ENCODE peak calls at places on chromosomes 13 and 19, in nine cellular contexts. One of them, this sample, is unnamed.

GRCh38 chr19:20470345-20471119 is 95.0 kb downstream of the ZNF737 start:
- DNase-seq in left lung: no peak
- DNase-seq in epithelial cell of prostate: no peak
- DNase-seq in NCI-H82: no peak
- DNase-seq in memory B cell: no peak
- DNase-seq in astrocyte of the spinal cord: no peak
- DNase-seq in anterior cingulate cortex: no peak
- DNase-seq in left colon: no peak
- DNase-seq in astrocyte: no peak
- DNase-seq in this sample: no peak

GRCh38 chr13:107367258-107367657 is 799.3 kb upstream of the ARGLU1 start:
- DNase-seq in left lung: no peak
- DNase-seq in epithelial cell of prostate: no peak
- DNase-seq in NCI-H82: no peak
- DNase-seq in memory B cell: no peak
- DNase-seq in astrocyte of the spinal cord: no peak
- DNase-seq in anterior cingulate cortex: no peak
- DNase-seq in left colon: no peak
- DNase-seq in astrocyte: peak; percentile 25
- DNase-seq in this sample: no peak

GRCh38 chr13:40109324-40109958 is 454.0 kb downstream of the COG6 start:
- DNase-seq in left lung: no peak
- DNase-seq in epithelial cell of prostate: peak; percentile 96
- DNase-seq in NCI-H82: no peak
- DNase-seq in memory B cell: no peak
- DNase-seq in astrocyte of the spinal cord: peak; percentile 92
- DNase-seq in anterior cingulate cortex: no peak
- DNase-seq in left colon: no peak
- DNase-seq in astrocyte: peak; percentile 99
- DNase-seq in this sample: peak; percentile 97

GRCh38 chr13:26787961-26788360 is 27.4 kb upstream of the GPR12 start:
- DNase-seq in left lung: no peak
- DNase-seq in epithelial cell of prostate: no peak
- DNase-seq in NCI-H82: no peak
- DNase-seq in memory B cell: no peak
- DNase-seq in astrocyte of the spinal cord: no peak
- DNase-seq in anterior cingulate cortex: no peak
- DNase-seq in left colon: no peak
- DNase-seq in astrocyte: no peak
- DNase-seq in this sample: no peak

GRCh38 chr13:39787086-39787487 is 131.6 kb downstream of the COG6 start:
- DNase-seq in left lung: no peak
- DNase-seq in epithelial cell of prostate: no peak
- DNase-seq in NCI-H82: no peak
- DNase-seq in memory B cell: no peak
- DNase-seq in astrocyte of the spinal cord: no peak
- DNase-seq in anterior cingulate cortex: no peak
- DNase-seq in left colon: no peak
- DNase-seq in astrocyte: peak; percentile 71
- DNase-seq in this sample: no peak

GRCh38 chr13:80884031-80884785 is 543.3 kb upstream of the SPRY2 start:
- DNase-seq in left lung: no peak
- DNase-seq in epithelial cell of prostate: no peak
- DNase-seq in NCI-H82: no peak
- DNase-seq in memory B cell: no peak
- DNase-seq in astrocyte of the spinal cord: no peak
- DNase-seq in anterior cingulate cortex: no peak
- DNase-seq in left colon: no peak
- DNase-seq in astrocyte: no peak
- DNase-seq in this sample: no peak

GRCh38 chr19:58037927-58038687 is 4.3 kb downstream of the ZSCAN1 start:
- DNase-seq in left lung: no peak
- DNase-seq in epithelial cell of prostate: no peak
- DNase-seq in NCI-H82: peak; percentile 25
- DNase-seq in memory B cell: no peak
- DNase-seq in astrocyte of the spinal cord: no peak
- DNase-seq in anterior cingulate cortex: peak; percentile 9
- DNase-seq in left colon: no peak
- DNase-seq in astrocyte: no peak
- DNase-seq in this sample: no peak

GRCh38 chr19:47587295-47587694 is 14.3 kb upstream of the ZNF541 start:
- DNase-seq in left lung: no peak
- DNase-seq in epithelial cell of prostate: no peak
- DNase-seq in NCI-H82: no peak
- DNase-seq in memory B cell: no peak
- DNase-seq in astrocyte of the spinal cord: no peak
- DNase-seq in anterior cingulate cortex: no peak
- DNase-seq in left colon: no peak
- DNase-seq in astrocyte: peak; percentile 68
- DNase-seq in this sample: no peak

GRCh38 chr19:14440049-14440448 is 6.9 kb downstream of the PKN1 start:
- DNase-seq in left lung: peak; percentile 90
- DNase-seq in epithelial cell of prostate: no peak
- DNase-seq in NCI-H82: no peak
- DNase-seq in memory B cell: peak; percentile 75
- DNase-seq in astrocyte of the spinal cord: no peak
- DNase-seq in anterior cingulate cortex: no peak
- DNase-seq in left colon: peak; percentile 76
- DNase-seq in astrocyte: no peak
- DNase-seq in this sample: no peak

GRCh38 chr13:30125422-30126073 is 181.8 kb downstream of the KATNAL1 start:
- DNase-seq in left lung: peak; percentile 46
- DNase-seq in epithelial cell of prostate: peak; percentile 74
- DNase-seq in NCI-H82: no peak
- DNase-seq in memory B cell: no peak
- DNase-seq in astrocyte of the spinal cord: peak; percentile 91
- DNase-seq in anterior cingulate cortex: no peak
- DNase-seq in left colon: no peak
- DNase-seq in astrocyte: peak; percentile 93
- DNase-seq in this sample: peak; percentile 82

GRCh38 chr13:48667136-48667535 is 13.4 kb downstream of the CYSLTR2 start:
- DNase-seq in left lung: no peak
- DNase-seq in epithelial cell of prostate: no peak
- DNase-seq in NCI-H82: no peak
- DNase-seq in memory B cell: no peak
- DNase-seq in astrocyte of the spinal cord: no peak
- DNase-seq in anterior cingulate cortex: no peak
- DNase-seq in left colon: no peak
- DNase-seq in astrocyte: no peak
- DNase-seq in this sample: no peak

GRCh38 chr19:44573647-44574046 is 39.7 kb upstream of the IGSF23 start:
- DNase-seq in left lung: no peak
- DNase-seq in epithelial cell of prostate: no peak
- DNase-seq in NCI-H82: no peak
- DNase-seq in memory B cell: no peak
- DNase-seq in astrocyte of the spinal cord: no peak
- DNase-seq in anterior cingulate cortex: no peak
- DNase-seq in left colon: no peak
- DNase-seq in astrocyte: no peak
- DNase-seq in this sample: no peak

GRCh38 chr13:110442946-110443632 is 118.4 kb downstream of the RAB20 start:
- DNase-seq in left lung: no peak
- DNase-seq in epithelial cell of prostate: no peak
- DNase-seq in NCI-H82: no peak
- DNase-seq in memory B cell: no peak
- DNase-seq in astrocyte of the spinal cord: peak; percentile 56
- DNase-seq in anterior cingulate cortex: no peak
- DNase-seq in left colon: no peak
- DNase-seq in astrocyte: peak; percentile 41
- DNase-seq in this sample: no peak

GRCh38 chr13:110047511-110047910 is 259.4 kb downstream of the COL4A1 start:
- DNase-seq in left lung: peak; percentile 83
- DNase-seq in epithelial cell of prostate: no peak
- DNase-seq in NCI-H82: no peak
- DNase-seq in memory B cell: no peak
- DNase-seq in astrocyte of the spinal cord: peak; percentile 81
- DNase-seq in anterior cingulate cortex: no peak
- DNase-seq in left colon: no peak
- DNase-seq in astrocyte: peak; percentile 99
- DNase-seq in this sample: no peak

GRCh38 chr13:78609464-78610205 is 6.3 kb upstream of the POU4F1 start:
- DNase-seq in left lung: no peak
- DNase-seq in epithelial cell of prostate: no peak
- DNase-seq in NCI-H82: peak; percentile 60
- DNase-seq in memory B cell: no peak
- DNase-seq in astrocyte of the spinal cord: no peak
- DNase-seq in anterior cingulate cortex: no peak
- DNase-seq in left colon: no peak
- DNase-seq in astrocyte: no peak
- DNase-seq in this sample: no peak

GRCh38 chr13:23477096-23477495 is 43.6 kb upstream of the SACS start:
- DNase-seq in left lung: no peak
- DNase-seq in epithelial cell of prostate: no peak
- DNase-seq in NCI-H82: no peak
- DNase-seq in memory B cell: no peak
- DNase-seq in astrocyte of the spinal cord: no peak
- DNase-seq in anterior cingulate cortex: no peak
- DNase-seq in left colon: no peak
- DNase-seq in astrocyte: peak; percentile 23
- DNase-seq in this sample: no peak

GRCh38 chr13:113220877-113221276 is 11.5 kb downstream of the CUL4A start:
- DNase-seq in left lung: no peak
- DNase-seq in epithelial cell of prostate: no peak
- DNase-seq in NCI-H82: no peak
- DNase-seq in memory B cell: no peak
- DNase-seq in astrocyte of the spinal cord: no peak
- DNase-seq in anterior cingulate cortex: no peak
- DNase-seq in left colon: no peak
- DNase-seq in astrocyte: peak; percentile 8
- DNase-seq in this sample: no peak

GRCh38 chr19:34224996-34225658 is 29.2 kb upstream of the GARRE1 start:
- DNase-seq in left lung: no peak
- DNase-seq in epithelial cell of prostate: no peak
- DNase-seq in NCI-H82: no peak
- DNase-seq in memory B cell: no peak
- DNase-seq in astrocyte of the spinal cord: peak; percentile 61
- DNase-seq in anterior cingulate cortex: no peak
- DNase-seq in left colon: no peak
- DNase-seq in astrocyte: peak; percentile 61
- DNase-seq in this sample: no peak

GRCh38 chr13:110103479-110103878 is 203.5 kb downstream of the COL4A1 start:
- DNase-seq in left lung: no peak
- DNase-seq in epithelial cell of prostate: peak; percentile 46
- DNase-seq in NCI-H82: no peak
- DNase-seq in memory B cell: no peak
- DNase-seq in astrocyte of the spinal cord: no peak
- DNase-seq in anterior cingulate cortex: no peak
- DNase-seq in left colon: no peak
- DNase-seq in astrocyte: peak; percentile 39
- DNase-seq in this sample: peak; percentile 67

GRCh38 chr19:42926781-42927180 is 9.1 kb upstream of the PSG6 start:
- DNase-seq in left lung: no peak
- DNase-seq in epithelial cell of prostate: no peak
- DNase-seq in NCI-H82: no peak
- DNase-seq in memory B cell: no peak
- DNase-seq in astrocyte of the spinal cord: no peak
- DNase-seq in anterior cingulate cortex: no peak
- DNase-seq in left colon: no peak
- DNase-seq in astrocyte: no peak
- DNase-seq in this sample: no peak

GRCh38 chr19:45462174-45462573 is 5.6 kb upstream of the FOSB start:
- DNase-seq in left lung: no peak
- DNase-seq in epithelial cell of prostate: no peak
- DNase-seq in NCI-H82: no peak
- DNase-seq in memory B cell: no peak
- DNase-seq in astrocyte of the spinal cord: no peak
- DNase-seq in anterior cingulate cortex: no peak
- DNase-seq in left colon: no peak
- DNase-seq in astrocyte: no peak
- DNase-seq in this sample: no peak

GRCh38 chr13:87893982-87894527 is 222.9 kb downstream of the SLITRK5 start:
- DNase-seq in left lung: no peak
- DNase-seq in epithelial cell of prostate: no peak
- DNase-seq in NCI-H82: no peak
- DNase-seq in memory B cell: no peak
- DNase-seq in astrocyte of the spinal cord: no peak
- DNase-seq in anterior cingulate cortex: no peak
- DNase-seq in left colon: no peak
- DNase-seq in astrocyte: no peak
- DNase-seq in this sample: no peak

GRCh38 chr13:76968041-76968440 is 19.7 kb downstream of the ACOD1 start:
- DNase-seq in left lung: no peak
- DNase-seq in epithelial cell of prostate: no peak
- DNase-seq in NCI-H82: peak; percentile 99
- DNase-seq in memory B cell: no peak
- DNase-seq in astrocyte of the spinal cord: no peak
- DNase-seq in anterior cingulate cortex: no peak
- DNase-seq in left colon: no peak
- DNase-seq in astrocyte: no peak
- DNase-seq in this sample: no peak

GRCh38 chr19:50977626-50978025 is 6.1 kb downstream of the KLK7 start:
- DNase-seq in left lung: no peak
- DNase-seq in epithelial cell of prostate: no peak
- DNase-seq in NCI-H82: no peak
- DNase-seq in memory B cell: no peak
- DNase-seq in astrocyte of the spinal cord: no peak
- DNase-seq in anterior cingulate cortex: no peak
- DNase-seq in left colon: no peak
- DNase-seq in astrocyte: no peak
- DNase-seq in this sample: no peak

GRCh38 chr19:35644987-35645679 is 3.0 kb upstream of the COX6B1 start:
- DNase-seq in left lung: peak; percentile 86
- DNase-seq in epithelial cell of prostate: no peak
- DNase-seq in NCI-H82: peak; percentile 91
- DNase-seq in memory B cell: peak; percentile 44
- DNase-seq in astrocyte of the spinal cord: peak; percentile 47
- DNase-seq in anterior cingulate cortex: no peak
- DNase-seq in left colon: peak; percentile 89
- DNase-seq in astrocyte: no peak
- DNase-seq in this sample: no peak

GRCh38 chr19:18587962-18588610 is 512 bp upstream of the REX1BD start:
- DNase-seq in left lung: no peak
- DNase-seq in epithelial cell of prostate: no peak
- DNase-seq in NCI-H82: peak; percentile 93
- DNase-seq in memory B cell: no peak
- DNase-seq in astrocyte of the spinal cord: no peak
- DNase-seq in anterior cingulate cortex: no peak
- DNase-seq in left colon: no peak
- DNase-seq in astrocyte: no peak
- DNase-seq in this sample: no peak

GRCh38 chr19:13060233-13060963 is 42.3 kb downstream of the LYL1 start:
- DNase-seq in left lung: no peak
- DNase-seq in epithelial cell of prostate: no peak
- DNase-seq in NCI-H82: no peak
- DNase-seq in memory B cell: no peak
- DNase-seq in astrocyte of the spinal cord: no peak
- DNase-seq in anterior cingulate cortex: no peak
- DNase-seq in left colon: peak; percentile 59
- DNase-seq in astrocyte: no peak
- DNase-seq in this sample: no peak

GRCh38 chr13:23701646-23702045 is 131.4 kb downstream of the TNFRSF19 start:
- DNase-seq in left lung: peak; percentile 71
- DNase-seq in epithelial cell of prostate: no peak
- DNase-seq in NCI-H82: no peak
- DNase-seq in memory B cell: no peak
- DNase-seq in astrocyte of the spinal cord: peak; percentile 91
- DNase-seq in anterior cingulate cortex: no peak
- DNase-seq in left colon: peak; percentile 32
- DNase-seq in astrocyte: peak; percentile 83
- DNase-seq in this sample: no peak

GRCh38 chr13:31882794-31883193 is 143.5 kb downstream of the RXFP2 start:
- DNase-seq in left lung: no peak
- DNase-seq in epithelial cell of prostate: no peak
- DNase-seq in NCI-H82: no peak
- DNase-seq in memory B cell: no peak
- DNase-seq in astrocyte of the spinal cord: no peak
- DNase-seq in anterior cingulate cortex: no peak
- DNase-seq in left colon: no peak
- DNase-seq in astrocyte: no peak
- DNase-seq in this sample: no peak